ENCODE peak calls at places on chromosome 9, in five cellular contexts. K is HFF-Myc, Q is A549, S is hepatocyte, G is fibroblast of the aortic adventitia. W is an unnamed sample.

GRCh38 chr9:114484215-114484853 is 20.9 kb downstream of the WHRN start:
- DNase-seq in K (no peak), Q (no peak), S (no peak), G (no peak), W (no peak)

GRCh38 chr9:115208503-115208902 is 90.5 kb upstream of the TNC start:
- DNase-seq in K (peak; percentile 72), Q (no peak), S (no peak), G (peak; percentile 46), W (no peak)

GRCh38 chr9:2727966-2728613 is 10.8 kb downstream of the KCNV2 start:
- DNase-seq in K (peak; percentile 36), Q (peak; percentile 69), S (peak; percentile 72), G (peak; percentile 74), W (peak; percentile 85)

GRCh38 chr9:87431831-87432230 is 65.8 kb upstream of the DAPK1 start:
- DNase-seq in K (no peak), Q (no peak), S (no peak), G (peak; percentile 11), W (no peak)

GRCh38 chr9:97632406-97632991 is 669 bp downstream of the TSTD2 start:
- DNase-seq in K (peak; percentile 56), Q (no peak), S (peak; percentile 78), G (peak; percentile 91), W (peak; percentile 83)

GRCh38 chr9:116467740-116468351 is 219.3 kb upstream of the TRIM32 start:
- DNase-seq in K (no peak), Q (no peak), S (no peak), G (no peak), W (no peak)

GRCh38 chr9:95722141-95722540 is 153.3 kb upstream of the ERCC6L2 start:
- DNase-seq in K (no peak), Q (no peak), S (no peak), G (no peak), W (no peak)

GRCh38 chr9:87855061-87855460 is 27.6 kb upstream of the SPATA31E1 start:
- DNase-seq in K (no peak), Q (no peak), S (no peak), G (no peak), W (no peak)

GRCh38 chr9:1870915-1871314 is 144.2 kb upstream of the SMARCA2 start:
- DNase-seq in K (no peak), Q (no peak), S (no peak), G (no peak), W (no peak)

GRCh38 chr9:114434878-114435311 is 47.1 kb upstream of the AKNA start:
- DNase-seq in K (no peak), Q (peak; percentile 47), S (peak; percentile 45), G (peak; percentile 50), W (peak; percentile 49)

GRCh38 chr9:76835571-76836283 is 70.2 kb downstream of the PRUNE2 start:
- DNase-seq in K (peak; percentile 70), Q (peak; percentile 6), S (peak; percentile 15), G (peak; percentile 95), W (peak; percentile 93)

GRCh38 chr9:110027624-110028023 is 180.3 kb downstream of the C9orf152 start:
- DNase-seq in K (peak; percentile 65), Q (no peak), S (no peak), G (peak; percentile 77), W (peak; percentile 92)

GRCh38 chr9:16716631-16717030 is 153.8 kb downstream of the BNC2 start:
- DNase-seq in K (no peak), Q (no peak), S (no peak), G (no peak), W (no peak)

GRCh38 chr9:131734165-131734610 is 5.7 kb downstream of the RAPGEF1 start:
- DNase-seq in K (no peak), Q (peak; percentile 52), S (peak; percentile 43), G (no peak), W (peak; percentile 47)

GRCh38 chr9:79257215-79257614 is 314.6 kb upstream of the TLE4 start:
- DNase-seq in K (no peak), Q (no peak), S (peak; percentile 17), G (no peak), W (no peak)

GRCh38 chr9:94212531-94212930 is 46.6 kb upstream of the ZNF169 start:
- DNase-seq in K (no peak), Q (no peak), S (no peak), G (no peak), W (no peak)

GRCh38 chr9:94210616-94211603 is 48.2 kb upstream of the ZNF169 start:
- DNase-seq in K (no peak), Q (no peak), S (no peak), G (peak; percentile 5), W (no peak)

GRCh38 chr9:94212091-94212490 is 47.0 kb upstream of the ZNF169 start:
- DNase-seq in K (no peak), Q (no peak), S (peak; percentile 19), G (peak; percentile 24), W (peak; percentile 11)

GRCh38 chr9:94207781-94208180 is 51.3 kb upstream of the ZNF169 start:
- DNase-seq in K (no peak), Q (no peak), S (no peak), G (no peak), W (no peak)

DNA sequence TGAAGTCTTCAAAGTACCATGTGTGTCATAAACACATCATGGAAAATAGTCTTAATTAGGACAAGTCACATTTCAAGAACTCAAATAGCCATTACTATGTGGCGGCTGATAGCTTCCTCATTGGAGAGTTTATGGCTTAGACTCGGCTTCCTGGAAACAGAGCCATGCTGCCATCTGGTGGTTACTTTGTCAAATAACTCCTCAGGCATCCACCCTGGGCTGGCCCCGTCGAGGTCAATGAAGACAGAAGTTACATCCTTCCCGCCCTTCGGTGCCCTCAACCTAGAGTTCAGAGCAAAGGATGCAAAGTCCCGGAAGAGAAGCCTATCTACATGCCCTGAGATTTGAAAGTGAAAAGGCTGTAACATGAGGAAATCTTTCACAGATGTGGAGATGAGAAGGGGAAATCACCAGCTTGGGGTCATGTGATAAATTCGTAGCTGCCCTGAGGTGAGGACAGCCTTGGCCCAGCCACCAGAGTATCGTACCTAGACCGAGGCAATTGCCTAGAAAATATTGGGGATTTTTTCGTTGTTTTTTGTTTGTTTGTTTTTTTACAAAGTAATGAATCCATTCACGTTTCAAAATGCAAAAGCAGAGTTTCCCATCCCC is 45.5 kb upstream of the ZNF169 start:
- DNase-seq in K (peak; percentile 64), Q (peak; percentile 80), S (peak; percentile 89), G (peak; percentile 86), W (peak; percentile 87)
- TF ChIP-seq CTCF in K (peak; percentile 72), Q (peak; percentile 90), S (peak; percentile 83), G (peak; percentile 75), W (peak; percentile 72)

GRCh38 chr9:135581636-135582426 is 20.3 kb downstream of the PAEP start:
- DNase-seq in K (no peak), Q (no peak), S (no peak), G (no peak), W (no peak)

GRCh38 chr9:135580664-135581380 is 19.3 kb downstream of the PAEP start:
- DNase-seq in K (no peak), Q (no peak), S (no peak), G (no peak), W (no peak)

GRCh38 chr9:135582541-135582940 is 21.0 kb downstream of the PAEP start:
- DNase-seq in K (no peak), Q (no peak), S (no peak), G (no peak), W (no peak)

GRCh38 chr9:135579356-135579755 is 17.8 kb downstream of the PAEP start:
- DNase-seq in K (no peak), Q (no peak), S (no peak), G (no peak), W (no peak)

DNA sequence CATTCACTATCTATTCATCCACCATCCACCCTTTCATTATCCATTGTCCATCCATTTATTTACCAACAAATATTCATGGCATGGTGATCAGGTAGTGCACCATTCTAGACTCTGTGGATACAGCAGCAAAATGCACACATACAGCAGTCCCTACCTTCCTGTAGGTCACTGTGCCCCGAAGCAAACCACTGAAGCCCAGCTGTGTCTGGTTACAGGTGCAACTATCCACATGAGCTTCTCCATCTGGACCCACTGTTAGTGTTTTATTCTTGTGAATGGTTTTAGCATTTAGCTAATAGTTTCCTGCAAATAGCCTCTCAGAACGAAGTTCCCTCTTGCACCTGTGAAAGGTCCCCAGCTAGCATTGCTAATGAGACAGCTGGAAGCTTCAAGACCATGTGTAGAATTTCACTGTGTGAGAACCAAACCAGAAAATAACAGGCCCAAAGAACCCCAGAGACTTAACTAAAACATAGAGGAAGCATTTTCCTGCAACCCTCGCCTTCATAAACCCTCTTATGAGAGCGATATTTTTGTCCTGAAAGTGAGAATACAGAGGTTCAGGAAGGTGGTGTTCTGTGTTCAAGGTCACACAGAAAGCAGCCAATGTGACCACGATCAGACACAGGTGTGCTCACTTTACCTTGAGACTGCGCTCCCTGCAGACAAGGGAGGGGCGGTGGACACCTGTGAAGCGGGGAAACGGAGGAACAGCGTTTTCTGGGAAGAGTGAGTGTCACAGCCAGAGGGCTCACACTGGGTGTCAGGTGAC is 18.5 kb downstream of the PAEP start:
- DNase-seq in K (no peak), Q (no peak), S (no peak), G (no peak), W (no peak)
- H3K4me3 ChIP-seq in K (no peak overlapping the region), Q (no peak overlapping the region), S (no peak overlapping the region), G (no peak overlapping the region), W (no peak overlapping the region)

DNA sequence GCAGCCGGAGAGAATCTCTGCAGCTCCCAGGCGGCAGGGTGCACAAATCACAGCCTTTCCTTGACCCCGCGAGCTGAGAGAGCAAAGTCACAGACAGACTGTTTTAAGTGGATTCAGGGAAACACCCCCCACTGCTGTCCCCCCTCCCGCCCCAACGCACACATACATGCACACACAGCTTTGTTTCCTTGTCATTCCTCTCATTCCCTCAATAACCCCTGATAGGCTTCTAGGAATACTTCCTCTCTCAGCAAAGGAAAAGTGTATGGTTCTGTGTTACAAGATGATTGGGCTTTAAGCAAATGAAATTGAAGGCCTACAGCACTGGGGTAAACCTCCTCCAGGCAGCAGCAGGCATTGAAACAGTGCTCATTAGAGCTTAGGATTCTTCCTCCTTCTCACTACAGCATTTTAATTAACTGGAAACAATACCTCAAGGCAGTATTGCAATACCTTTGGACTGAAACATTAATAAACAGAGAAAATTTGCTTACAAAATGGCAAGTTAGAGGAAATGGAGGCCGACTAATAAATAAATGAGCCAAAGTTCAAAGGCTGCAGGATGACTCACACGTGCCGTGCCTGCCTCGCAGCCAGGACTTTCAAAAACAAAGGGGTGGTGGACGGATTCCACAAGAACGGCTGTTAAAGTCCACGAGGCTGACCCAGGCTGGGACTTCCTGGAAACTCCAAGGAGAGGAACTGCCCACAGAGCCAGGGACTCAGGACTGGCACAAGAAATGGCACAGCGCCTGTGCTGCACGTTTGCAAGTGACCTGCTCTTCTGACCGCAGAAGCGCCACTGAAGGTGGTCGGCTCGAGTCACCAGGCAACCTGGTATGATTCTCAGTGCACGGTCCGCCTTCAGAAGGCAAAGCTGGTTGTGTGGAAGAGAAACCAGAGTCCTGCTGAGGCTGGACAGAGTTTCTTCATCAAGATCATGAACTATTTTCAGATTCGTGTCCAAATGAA is 236.2 kb downstream of the SYK start:
- DNase-seq in K (peak; percentile 65), Q (peak; percentile 72), S (peak; percentile 84), G (peak; percentile 90), W (peak; percentile 86)
- TF ChIP-seq CTCF in K (no peak), Q (no peak), S (no peak), G (no peak), W (no peak)

GRCh38 chr9:121328876-121329681 is 41.0 kb downstream of the STOM start:
- DNase-seq in K (no peak), Q (no peak), S (no peak), G (no peak), W (no peak)

GRCh38 chr9:121328476-121328875 is 41.6 kb downstream of the STOM start:
- DNase-seq in K (no peak), Q (no peak), S (no peak), G (no peak), W (no peak)

GRCh38 chr9:121326130-121326838 is 43.8 kb downstream of the STOM start:
- DNase-seq in K (no peak), Q (peak; percentile 88), S (no peak), G (peak; percentile 99), W (peak; percentile 93)

GRCh38 chr9:121325387-121325786 is 44.7 kb downstream of the STOM start:
- DNase-seq in K (no peak), Q (no peak), S (no peak), G (no peak), W (no peak)

GRCh38 chr9:121326924-121327613 is 43.0 kb downstream of the STOM start:
- DNase-seq in K (no peak), Q (no peak), S (no peak), G (no peak), W (no peak)
- H3K4me3 ChIP-seq in K (no peak overlapping the region), Q (no peak overlapping the region), S (no peak overlapping the region), G (no peak overlapping the region), W (no peak overlapping the region)

W was measured in fibroblast of pulmonary artery.